ENCODE peak calls at places on chromosomes 7 and 10, in five cellular contexts. E is activated CD4-positive, alpha-beta T cell treated with anti-CD3 and anti-CD28 coated beads for 24 hours; L is memory B cell; V is endodermal cell; R is Daoy. Q is an unnamed sample.
A peak's percentile ranks its signal among the peaks of the same experiment; 100 is the strongest.

GRCh38 chr7:4849390-4849789 is 12.4 kb downstream of the PAPOLB start:
- DNase-seq in E (no peak), R (peak; percentile 60), V (no peak), L (no peak), Q (peak; percentile 14)

GRCh38 chr7:8742837-8743236 is 309.4 kb downstream of the NXPH1 start:
- DNase-seq in E (no peak), L (no peak), R (no peak), V (no peak), Q (no peak)

GRCh38 chr7:26686448-26686981 is 177.9 kb downstream of the SKAP2 start:
- DNase-seq in R (peak; percentile 91), L (peak; percentile 36), E (no peak), V (peak; percentile 80), Q (peak; percentile 61)

GRCh38 chr7:152761116-152761748 is 1.7 kb downstream of the ACTR3B start:
- DNase-seq in V (peak; percentile 28), E (no peak), R (no peak), L (no peak), Q (peak; percentile 45)

GRCh38 chr7:151940048-151940845 is 16.0 kb upstream of the GALNTL5 start:
- DNase-seq in V (no peak), R (peak; percentile 70), E (no peak), L (no peak), Q (peak; percentile 74)

GRCh38 chr7:2523941-2524807 is 4.6 kb downstream of the LFNG start:
- DNase-seq in V (peak; percentile 85), L (no peak), E (no peak), R (peak; percentile 63), Q (peak; percentile 65)

GRCh38 chr7:78702770-78703169 is 750.7 kb downstream of the MAGI2 start:
- DNase-seq in R (no peak), V (no peak), E (no peak), L (no peak), Q (peak; percentile 97)

GRCh38 chr7:132240262-132240661 is 336.0 kb downstream of the PLXNA4 start:
- DNase-seq in E (no peak), R (no peak), L (no peak), V (no peak), Q (no peak)

GRCh38 chr10:131786756-131787605 is 113.8 kb upstream of the PPP2R2D start:
- DNase-seq in V (peak; percentile 71), R (no peak), L (peak; percentile 21), E (peak; percentile 22), Q (peak; percentile 17)

GRCh38 chr10:42836771-42837468 is 54.3 kb downstream of the BMS1 start:
- DNase-seq in R (no peak), E (peak; percentile 2), L (no peak), V (no peak), Q (no peak)

GRCh38 chr10:108204528-108205313 is 1040.2 kb upstream of the SORCS1 start:
- DNase-seq in V (peak; percentile 69), R (no peak), L (no peak), E (no peak), Q (no peak)

GRCh38 chr7:78690174-78690573 is 763.3 kb downstream of the MAGI2 start:
- DNase-seq in V (no peak), R (no peak), L (no peak), E (no peak), Q (no peak)

GRCh38 chr7:130148561-130148960 is 56.6 kb downstream of the TMEM209 start:
- DNase-seq in L (no peak), R (no peak), V (no peak), E (no peak), Q (no peak)

GRCh38 chr10:78769526-78769925 is 299.2 kb upstream of the ZMIZ1 start:
- DNase-seq in L (no peak), V (peak; percentile 28), E (no peak), R (no peak), Q (no peak)

GRCh38 chr10:9294132-9294663 is 1239.7 kb downstream of the GATA3 start:
- DNase-seq in R (no peak), L (no peak), E (no peak), V (no peak), Q (no peak)

GRCh38 chr10:58266003-58266825 is 1.5 kb downstream of the IPMK start:
- DNase-seq in V (no peak), R (peak; percentile 41), E (no peak), L (peak; percentile 20), Q (peak; percentile 67)

GRCh38 chr7:154871483-154871882 is 131.4 kb downstream of the PAXIP1 start:
- DNase-seq in L (no peak), R (no peak), E (no peak), V (peak; percentile 67), Q (no peak)

GRCh38 chr10:72490951-72491350 is 134.9 kb downstream of the MICU1 start:
- DNase-seq in L (no peak), E (no peak), R (no peak), V (no peak), Q (no peak)

GRCh38 chr7:28332031-28332430 is 80.3 kb upstream of the CREB5 start:
- DNase-seq in L (no peak), R (no peak), E (no peak), V (no peak), Q (no peak)